ENCODE peak calls at places on chromosomes 4 and X, in five cellular contexts. One of them, this sample, is unnamed. For H3K4me1, the result is how much of the 10 kb centered on the place peaks cover.

GRCh38 chr4:154506253-154506652 is 14.7 kb upstream of the DCHS2 start:
- DNase-seq in colonic mucosa: no peak
- DNase-seq in transverse colon: no peak
- DNase-seq in MM.1S: peak
- DNase-seq in HepG2: peak
- DNase-seq in this sample: no peak

GRCh38 chrX:63581390-63581789 is 203.6 kb downstream of the ARHGEF9 start:
- DNase-seq in MM.1S: no peak
- DNase-seq in HepG2: no peak
- DNase-seq in transverse colon: no peak
- DNase-seq in colonic mucosa: no peak
- DNase-seq in this sample: no peak

GRCh38 chr4:184826315-184827266 is 823 bp upstream of the ACSL1 start:
- DNase-seq in colonic mucosa: peak
- DNase-seq in HepG2: no peak
- DNase-seq in transverse colon: peak
- DNase-seq in MM.1S: peak
- DNase-seq in this sample: peak

GRCh38 chr4:2388430-2389182 is 29.8 kb downstream of the ZFYVE28 start:
- DNase-seq in MM.1S: no peak
- DNase-seq in colonic mucosa: no peak
- DNase-seq in transverse colon: no peak
- DNase-seq in HepG2: no peak
- DNase-seq in this sample: no peak

GRCh38 chr4:47746122-47746521 is 91.7 kb downstream of the CORIN start:
- DNase-seq in HepG2: no peak
- DNase-seq in MM.1S: no peak
- DNase-seq in transverse colon: no peak
- DNase-seq in colonic mucosa: no peak
- DNase-seq in this sample: no peak

GRCh38 chrX:136130931-136131843 is 16.1 kb upstream of the FHL1 start:
- DNase-seq in colonic mucosa: no peak
- DNase-seq in transverse colon: no peak
- DNase-seq in MM.1S: peak
- DNase-seq in HepG2: peak
- DNase-seq in this sample: no peak

GRCh38 chr4:184694412-184694956 is 39.4 kb downstream of the CENPU start:
- DNase-seq in colonic mucosa: no peak
- DNase-seq in transverse colon: no peak
- DNase-seq in HepG2: no peak
- DNase-seq in MM.1S: no peak
- DNase-seq in this sample: no peak

GRCh38 chr4:83618431-83618830 is 82.5 kb downstream of the GPAT3 start:
- DNase-seq in HepG2: peak
- DNase-seq in MM.1S: no peak
- DNase-seq in transverse colon: peak
- DNase-seq in colonic mucosa: peak
- DNase-seq in this sample: peak

GRCh38 chrX:116526010-116526409 is 63.2 kb upstream of the CT83 start:
- DNase-seq in transverse colon: no peak
- DNase-seq in MM.1S: no peak
- DNase-seq in HepG2: no peak
- DNase-seq in colonic mucosa: no peak
- DNase-seq in this sample: no peak

GRCh38 chr4:87209696-87210095 is 10.7 kb downstream of the KLHL8 start:
- DNase-seq in transverse colon: peak
- DNase-seq in colonic mucosa: no peak
- DNase-seq in MM.1S: no peak
- DNase-seq in HepG2: no peak
- DNase-seq in this sample: no peak

GRCh38 chr4:9953089-9953488 is 68.2 kb downstream of the SLC2A9 start:
- DNase-seq in transverse colon: no peak
- DNase-seq in HepG2: no peak
- DNase-seq in MM.1S: no peak
- DNase-seq in colonic mucosa: no peak
- DNase-seq in this sample: no peak

GRCh38 chr4:176981551-176981950 is 188.8 kb upstream of the VEGFC start:
- DNase-seq in transverse colon: no peak
- DNase-seq in HepG2: no peak
- DNase-seq in MM.1S: peak
- DNase-seq in colonic mucosa: no peak
- DNase-seq in this sample: no peak

GRCh38 chr4:74531952-74532794 is 87.2 kb downstream of the AREG start:
- DNase-seq in HepG2: peak
- DNase-seq in colonic mucosa: peak
- DNase-seq in transverse colon: no peak
- DNase-seq in MM.1S: peak
- DNase-seq in this sample: no peak

GRCh38 chr4:140095694-140096482 is 58.1 kb downstream of the MAML3 start:
- DNase-seq in colonic mucosa: no peak
- DNase-seq in HepG2: no peak
- DNase-seq in transverse colon: peak
- DNase-seq in MM.1S: no peak
- DNase-seq in this sample: peak

GRCh38 chrX:11135483-11136185 is 24.5 kb downstream of the HCCS start:
- DNase-seq in MM.1S: no peak
- DNase-seq in colonic mucosa: no peak
- DNase-seq in transverse colon: no peak
- DNase-seq in HepG2: no peak
- DNase-seq in this sample: no peak

GRCh38 chrX:100600340-100600739 is 15.6 kb downstream of the TNMD start:
- DNase-seq in MM.1S: no peak
- DNase-seq in colonic mucosa: no peak
- DNase-seq in transverse colon: no peak
- DNase-seq in HepG2: no peak
- DNase-seq in this sample: no peak

GRCh38 chr4:76718021-76718420 is 179.9 kb downstream of the SOWAHB start:
- DNase-seq in HepG2: no peak
- DNase-seq in MM.1S: no peak
- DNase-seq in transverse colon: no peak
- DNase-seq in colonic mucosa: no peak
- DNase-seq in this sample: no peak

GRCh38 chr4:87697272-87697671 is 47.2 kb downstream of the DMP1 start:
- DNase-seq in MM.1S: no peak
- DNase-seq in colonic mucosa: no peak
- DNase-seq in transverse colon: no peak
- DNase-seq in HepG2: peak
- DNase-seq in this sample: no peak

GRCh38 chr4:184506527-184507121 is 32.3 kb upstream of the IRF2 start:
- DNase-seq in MM.1S: peak
- DNase-seq in colonic mucosa: no peak
- DNase-seq in transverse colon: peak
- DNase-seq in HepG2: peak
- DNase-seq in this sample: no peak

GRCh38 chr4:78310056-78310731 is 241.4 kb upstream of the ANXA3 start:
- DNase-seq in colonic mucosa: no peak
- DNase-seq in HepG2: no peak
- DNase-seq in MM.1S: no peak
- DNase-seq in transverse colon: no peak
- DNase-seq in this sample: no peak

GRCh38 chr4:48635980-48636379 is 144.1 kb downstream of the FRYL start:
- DNase-seq in transverse colon: no peak
- DNase-seq in colonic mucosa: no peak
- DNase-seq in HepG2: peak
- DNase-seq in MM.1S: no peak
- DNase-seq in this sample: no peak

GRCh38 chrX:111568356-111568755 is 56.9 kb downstream of the SERTM2 start:
- DNase-seq in HepG2: peak
- DNase-seq in MM.1S: no peak
- DNase-seq in transverse colon: no peak
- DNase-seq in colonic mucosa: no peak
- DNase-seq in this sample: peak

GRCh38 chr4:151908734-151909497 is 148.1 kb upstream of the GATB start:
- DNase-seq in HepG2: no peak
- DNase-seq in transverse colon: no peak
- DNase-seq in colonic mucosa: no peak
- DNase-seq in MM.1S: no peak
- DNase-seq in this sample: no peak

GRCh38 chr4:15742637-15743036 is 35.5 kb upstream of the CD38 start:
- DNase-seq in transverse colon: no peak
- DNase-seq in HepG2: no peak
- DNase-seq in colonic mucosa: no peak
- DNase-seq in MM.1S: no peak
- DNase-seq in this sample: no peak

GRCh38 chr4:106266201-106266600 is 49.8 kb downstream of the TBCK start:
- DNase-seq in colonic mucosa: no peak
- DNase-seq in HepG2: peak
- DNase-seq in transverse colon: no peak
- DNase-seq in MM.1S: peak
- DNase-seq in this sample: no peak

GRCh38 chr4:4762909-4763814 is 96.3 kb upstream of the MSX1 start:
- DNase-seq in MM.1S: peak
- DNase-seq in colonic mucosa: no peak
- DNase-seq in transverse colon: no peak
- DNase-seq in HepG2: no peak
- DNase-seq in this sample: no peak

GRCh38 chr4:71456841-71457240 is 118.0 kb downstream of the SLC4A4 start:
- DNase-seq in colonic mucosa: no peak
- DNase-seq in HepG2: peak
- DNase-seq in MM.1S: no peak
- DNase-seq in transverse colon: no peak
- DNase-seq in this sample: no peak

GRCh38 chr4:98657531-98658286 is 702 bp downstream of the TSPAN5 start:
- DNase-seq in MM.1S: peak
- DNase-seq in transverse colon: peak
- DNase-seq in HepG2: no peak
- DNase-seq in colonic mucosa: peak
- DNase-seq in this sample: no peak

GRCh38 chr4:169745291-169745690 is 12.5 kb downstream of the HPF1 start:
- DNase-seq in transverse colon: no peak
- DNase-seq in MM.1S: no peak
- DNase-seq in HepG2: no peak
- DNase-seq in colonic mucosa: no peak
- DNase-seq in this sample: no peak

GRCh38 chr4:169741569-169741968 is 16.2 kb downstream of the HPF1 start:
- DNase-seq in transverse colon: no peak
- DNase-seq in MM.1S: no peak
- DNase-seq in colonic mucosa: no peak
- DNase-seq in HepG2: no peak
- DNase-seq in this sample: no peak

GRCh38 chr4:169744601-169745000 is 13.1 kb downstream of the HPF1 start:
- DNase-seq in colonic mucosa: no peak
- DNase-seq in transverse colon: no peak
- DNase-seq in MM.1S: no peak
- DNase-seq in HepG2: no peak
- DNase-seq in this sample: no peak
- TF ChIP-seq CTCF in colonic mucosa: no peak
- TF ChIP-seq CTCF in transverse colon: no peak
- TF ChIP-seq CTCF in MM.1S: no peak
- TF ChIP-seq CTCF in HepG2: no peak
- TF ChIP-seq CTCF in this sample: no peak

GRCh38 chrX:66043584-66043983 is 3.7 kb upstream of the VSIG4 start:
- DNase-seq in transverse colon: no peak
- DNase-seq in MM.1S: no peak
- DNase-seq in HepG2: no peak
- DNase-seq in colonic mucosa: no peak
- DNase-seq in this sample: no peak

GRCh38 chrX:66049056-66049455 is 9.2 kb upstream of the VSIG4 start:
- DNase-seq in transverse colon: no peak
- DNase-seq in HepG2: no peak
- DNase-seq in colonic mucosa: no peak
- DNase-seq in MM.1S: no peak
- DNase-seq in this sample: no peak

GRCh38 chrX:66050140-66050569 is 10.3 kb upstream of the VSIG4 start:
- DNase-seq in transverse colon: peak
- DNase-seq in HepG2: no peak
- DNase-seq in MM.1S: no peak
- DNase-seq in colonic mucosa: no peak
- DNase-seq in this sample: no peak

GRCh38 chrX:66045894-66046293 is 6.0 kb upstream of the VSIG4 start:
- DNase-seq in transverse colon: no peak
- DNase-seq in MM.1S: no peak
- DNase-seq in HepG2: no peak
- DNase-seq in colonic mucosa: no peak
- DNase-seq in this sample: no peak

GRCh38 chrX:66046612-66047235 is 6.8 kb upstream of the VSIG4 start:
- DNase-seq in transverse colon: no peak
- DNase-seq in HepG2: no peak
- DNase-seq in colonic mucosa: no peak
- DNase-seq in MM.1S: peak
- DNase-seq in this sample: no peak
- H3K4me1 ChIP-seq in transverse colon: under half
- H3K4me1 ChIP-seq in HepG2: under half
- H3K4me1 ChIP-seq in colonic mucosa: under half
- H3K4me1 ChIP-seq in MM.1S: under half
- H3K4me1 ChIP-seq in this sample: under half

GRCh38 chrX:47198026-47198686 is 4.5 kb downstream of the UBA1 start:
- DNase-seq in colonic mucosa: no peak
- DNase-seq in HepG2: no peak
- DNase-seq in transverse colon: no peak
- DNase-seq in MM.1S: no peak
- DNase-seq in this sample: no peak

GRCh38 chrX:47196098-47196497 is 2.5 kb downstream of the UBA1 start:
- DNase-seq in colonic mucosa: no peak
- DNase-seq in HepG2: no peak
- DNase-seq in transverse colon: no peak
- DNase-seq in MM.1S: no peak
- DNase-seq in this sample: no peak

GRCh38 chrX:47199286-47199685 is 5.7 kb downstream of the UBA1 start:
- DNase-seq in colonic mucosa: no peak
- DNase-seq in transverse colon: no peak
- DNase-seq in MM.1S: no peak
- DNase-seq in HepG2: no peak
- DNase-seq in this sample: no peak

GRCh38 chrX:47198687-47199080 is 5.1 kb downstream of the UBA1 start:
- DNase-seq in HepG2: no peak
- DNase-seq in MM.1S: no peak
- DNase-seq in colonic mucosa: no peak
- DNase-seq in transverse colon: no peak
- DNase-seq in this sample: no peak

GRCh38 chrX:47197526-47197925 is 3.9 kb downstream of the UBA1 start:
- DNase-seq in colonic mucosa: no peak
- DNase-seq in MM.1S: no peak
- DNase-seq in transverse colon: no peak
- DNase-seq in HepG2: no peak
- DNase-seq in this sample: no peak
- H3K27ac ChIP-seq in colonic mucosa: no peak
- H3K27ac ChIP-seq in MM.1S: no peak
- H3K27ac ChIP-seq in transverse colon: no peak
- H3K27ac ChIP-seq in HepG2: no peak
- H3K27ac ChIP-seq in this sample: no peak

GRCh38 chr4:175789632-175790031 is 22.4 kb downstream of the GPM6A start:
- DNase-seq in HepG2: no peak
- DNase-seq in colonic mucosa: no peak
- DNase-seq in transverse colon: no peak
- DNase-seq in MM.1S: no peak
- DNase-seq in this sample: no peak

GRCh38 chr4:175787948-175788347 is 24.1 kb downstream of the GPM6A start:
- DNase-seq in MM.1S: no peak
- DNase-seq in HepG2: no peak
- DNase-seq in colonic mucosa: no peak
- DNase-seq in transverse colon: no peak
- DNase-seq in this sample: no peak

GRCh38 chr4:175791221-175791620 is 20.8 kb downstream of the GPM6A start:
- DNase-seq in HepG2: no peak
- DNase-seq in MM.1S: no peak
- DNase-seq in transverse colon: no peak
- DNase-seq in colonic mucosa: no peak
- DNase-seq in this sample: no peak

GRCh38 chr4:175784986-175785525 is 27.0 kb downstream of the GPM6A start:
- DNase-seq in MM.1S: no peak
- DNase-seq in colonic mucosa: no peak
- DNase-seq in transverse colon: no peak
- DNase-seq in HepG2: no peak
- DNase-seq in this sample: no peak

GRCh38 chr4:175790067-175790466 is 22.0 kb downstream of the GPM6A start:
- DNase-seq in HepG2: no peak
- DNase-seq in colonic mucosa: no peak
- DNase-seq in MM.1S: no peak
- DNase-seq in transverse colon: no peak
- DNase-seq in this sample: no peak
- TF ChIP-seq CTCF in HepG2: no peak
- TF ChIP-seq CTCF in colonic mucosa: no peak
- TF ChIP-seq CTCF in MM.1S: no peak
- TF ChIP-seq CTCF in transverse colon: no peak
- TF ChIP-seq CTCF in this sample: no peak

This sample was measured in body of pancreas.